ENCODE peak calls at places on chromosomes 12 and 14, in eight cellular contexts. One of them, this sample, is unnamed.

GRCh38 chr14:70086685-70087379 is 101.9 kb downstream of the SLC8A3 start:
- DNase-seq in K562: peak
- DNase-seq in CD4-positive, alpha-beta T cell: no peak
- DNase-seq in transverse colon: peak
- DNase-seq in heart right ventricle: no peak
- DNase-seq in choroid plexus epithelial cell: peak
- DNase-seq in spleen: no peak
- DNase-seq in upper lobe of left lung: no peak
- DNase-seq in this sample: no peak

GRCh38 chr14:24179961-24180726 is 8.3 kb downstream of the REC8 start:
- DNase-seq in K562: no peak
- DNase-seq in CD4-positive, alpha-beta T cell: no peak
- DNase-seq in transverse colon: no peak
- DNase-seq in heart right ventricle: no peak
- DNase-seq in choroid plexus epithelial cell: peak
- DNase-seq in spleen: peak
- DNase-seq in upper lobe of left lung: no peak
- DNase-seq in this sample: no peak

GRCh38 chr12:54371328-54372112 is 7.2 kb upstream of the GPR84 start:
- DNase-seq in K562: no peak
- DNase-seq in CD4-positive, alpha-beta T cell: no peak
- DNase-seq in transverse colon: no peak
- DNase-seq in heart right ventricle: peak
- DNase-seq in choroid plexus epithelial cell: no peak
- DNase-seq in spleen: no peak
- DNase-seq in upper lobe of left lung: peak
- DNase-seq in this sample: no peak

GRCh38 chr14:77376380-77376770 is 519 bp downstream of the TMED8 start:
- DNase-seq in K562: peak
- DNase-seq in CD4-positive, alpha-beta T cell: no peak
- DNase-seq in transverse colon: peak
- DNase-seq in heart right ventricle: no peak
- DNase-seq in choroid plexus epithelial cell: peak
- DNase-seq in spleen: peak
- DNase-seq in upper lobe of left lung: no peak
- DNase-seq in this sample: peak

GRCh38 chr12:87216436-87216835 is 812.8 kb downstream of the C12orf50 start:
- DNase-seq in K562: no peak
- DNase-seq in CD4-positive, alpha-beta T cell: no peak
- DNase-seq in transverse colon: no peak
- DNase-seq in heart right ventricle: no peak
- DNase-seq in choroid plexus epithelial cell: peak
- DNase-seq in spleen: no peak
- DNase-seq in upper lobe of left lung: no peak
- DNase-seq in this sample: no peak

GRCh38 chr12:94074216-94074969 is 74.0 kb upstream of the PLXNC1 start:
- DNase-seq in K562: no peak
- DNase-seq in CD4-positive, alpha-beta T cell: no peak
- DNase-seq in transverse colon: no peak
- DNase-seq in heart right ventricle: peak
- DNase-seq in choroid plexus epithelial cell: no peak
- DNase-seq in spleen: no peak
- DNase-seq in upper lobe of left lung: no peak
- DNase-seq in this sample: no peak

GRCh38 chr12:15910468-15910863 is 666 bp upstream of the DERA start:
- DNase-seq in K562: no peak
- DNase-seq in CD4-positive, alpha-beta T cell: no peak
- DNase-seq in transverse colon: no peak
- DNase-seq in heart right ventricle: no peak
- DNase-seq in choroid plexus epithelial cell: no peak
- DNase-seq in spleen: no peak
- DNase-seq in upper lobe of left lung: no peak
- DNase-seq in this sample: no peak

GRCh38 chr12:107670999-107671643 is 14.5 kb upstream of the PWP1 start:
- DNase-seq in K562: peak
- DNase-seq in CD4-positive, alpha-beta T cell: no peak
- DNase-seq in transverse colon: peak
- DNase-seq in heart right ventricle: no peak
- DNase-seq in choroid plexus epithelial cell: peak
- DNase-seq in spleen: no peak
- DNase-seq in upper lobe of left lung: peak
- DNase-seq in this sample: no peak

GRCh38 chr12:90010089-90010488 is 301.5 kb upstream of the ATP2B1 start:
- DNase-seq in K562: no peak
- DNase-seq in CD4-positive, alpha-beta T cell: no peak
- DNase-seq in transverse colon: no peak
- DNase-seq in heart right ventricle: no peak
- DNase-seq in choroid plexus epithelial cell: peak
- DNase-seq in spleen: no peak
- DNase-seq in upper lobe of left lung: no peak
- DNase-seq in this sample: no peak

GRCh38 chr14:36996133-36996856 is 176.1 kb downstream of the SLC25A21 start:
- DNase-seq in K562: peak
- DNase-seq in CD4-positive, alpha-beta T cell: no peak
- DNase-seq in transverse colon: no peak
- DNase-seq in heart right ventricle: no peak
- DNase-seq in choroid plexus epithelial cell: peak
- DNase-seq in spleen: no peak
- DNase-seq in upper lobe of left lung: no peak
- DNase-seq in this sample: no peak

GRCh38 chr12:54603173-54603814 is 14.8 kb upstream of the PPP1R1A start:
- DNase-seq in K562: peak
- DNase-seq in CD4-positive, alpha-beta T cell: peak
- DNase-seq in transverse colon: peak
- DNase-seq in heart right ventricle: no peak
- DNase-seq in choroid plexus epithelial cell: peak
- DNase-seq in spleen: peak
- DNase-seq in upper lobe of left lung: no peak
- DNase-seq in this sample: no peak

GRCh38 chr12:121124402-121125109 is 8.1 kb upstream of the P2RX7 start:
- DNase-seq in K562: no peak
- DNase-seq in CD4-positive, alpha-beta T cell: no peak
- DNase-seq in transverse colon: no peak
- DNase-seq in heart right ventricle: no peak
- DNase-seq in choroid plexus epithelial cell: peak
- DNase-seq in spleen: no peak
- DNase-seq in upper lobe of left lung: no peak
- DNase-seq in this sample: no peak

GRCh38 chr12:74626397-74626796 is 88.8 kb downstream of the ATXN7L3B start:
- DNase-seq in K562: no peak
- DNase-seq in CD4-positive, alpha-beta T cell: no peak
- DNase-seq in transverse colon: no peak
- DNase-seq in heart right ventricle: no peak
- DNase-seq in choroid plexus epithelial cell: no peak
- DNase-seq in spleen: no peak
- DNase-seq in upper lobe of left lung: no peak
- DNase-seq in this sample: no peak

GRCh38 chr12:108729612-108730336 is 1.5 kb downstream of the CORO1C start:
- DNase-seq in K562: peak
- DNase-seq in CD4-positive, alpha-beta T cell: no peak
- DNase-seq in transverse colon: no peak
- DNase-seq in heart right ventricle: no peak
- DNase-seq in choroid plexus epithelial cell: peak
- DNase-seq in spleen: no peak
- DNase-seq in upper lobe of left lung: no peak
- DNase-seq in this sample: no peak

GRCh38 chr14:72645706-72646105 is 248.2 kb downstream of the DPF3 start:
- DNase-seq in K562: no peak
- DNase-seq in CD4-positive, alpha-beta T cell: no peak
- DNase-seq in transverse colon: no peak
- DNase-seq in heart right ventricle: no peak
- DNase-seq in choroid plexus epithelial cell: no peak
- DNase-seq in spleen: no peak
- DNase-seq in upper lobe of left lung: no peak
- DNase-seq in this sample: no peak

GRCh38 chr14:55572578-55572977 is 7.4 kb upstream of the KTN1 start:
- DNase-seq in K562: peak
- DNase-seq in CD4-positive, alpha-beta T cell: no peak
- DNase-seq in transverse colon: no peak
- DNase-seq in heart right ventricle: no peak
- DNase-seq in choroid plexus epithelial cell: peak
- DNase-seq in spleen: no peak
- DNase-seq in upper lobe of left lung: no peak
- DNase-seq in this sample: no peak

GRCh38 chr12:100962086-100962712 is 167.6 kb downstream of the ANO4 start:
- DNase-seq in K562: no peak
- DNase-seq in CD4-positive, alpha-beta T cell: no peak
- DNase-seq in transverse colon: no peak
- DNase-seq in heart right ventricle: no peak
- DNase-seq in choroid plexus epithelial cell: peak
- DNase-seq in spleen: no peak
- DNase-seq in upper lobe of left lung: no peak
- DNase-seq in this sample: no peak

GRCh38 chr12:50936821-50937220 is 15.5 kb upstream of the HIGD1C start:
- DNase-seq in K562: peak
- DNase-seq in CD4-positive, alpha-beta T cell: no peak
- DNase-seq in transverse colon: no peak
- DNase-seq in heart right ventricle: no peak
- DNase-seq in choroid plexus epithelial cell: no peak
- DNase-seq in spleen: no peak
- DNase-seq in upper lobe of left lung: no peak
- DNase-seq in this sample: no peak

GRCh38 chr12:4107436-4107878 is 166.1 kb upstream of the CCND2 start:
- DNase-seq in K562: peak
- DNase-seq in CD4-positive, alpha-beta T cell: peak
- DNase-seq in transverse colon: peak
- DNase-seq in heart right ventricle: no peak
- DNase-seq in choroid plexus epithelial cell: peak
- DNase-seq in spleen: no peak
- DNase-seq in upper lobe of left lung: no peak
- DNase-seq in this sample: no peak

GRCh38 chr12:4104722-4105244 is 168.8 kb upstream of the CCND2 start:
- DNase-seq in K562: no peak
- DNase-seq in CD4-positive, alpha-beta T cell: no peak
- DNase-seq in transverse colon: no peak
- DNase-seq in heart right ventricle: no peak
- DNase-seq in choroid plexus epithelial cell: no peak
- DNase-seq in spleen: no peak
- DNase-seq in upper lobe of left lung: peak
- DNase-seq in this sample: no peak

GRCh38 chr12:4108803-4109345 is 164.7 kb upstream of the CCND2 start:
- DNase-seq in K562: no peak
- DNase-seq in CD4-positive, alpha-beta T cell: no peak
- DNase-seq in transverse colon: no peak
- DNase-seq in heart right ventricle: no peak
- DNase-seq in choroid plexus epithelial cell: no peak
- DNase-seq in spleen: no peak
- DNase-seq in upper lobe of left lung: no peak
- DNase-seq in this sample: no peak

GRCh38 chr12:4107911-4108697 is 165.5 kb upstream of the CCND2 start:
- DNase-seq in K562: no peak
- DNase-seq in CD4-positive, alpha-beta T cell: no peak
- DNase-seq in transverse colon: no peak
- DNase-seq in heart right ventricle: no peak
- DNase-seq in choroid plexus epithelial cell: no peak
- DNase-seq in spleen: no peak
- DNase-seq in upper lobe of left lung: no peak
- DNase-seq in this sample: no peak

GRCh38 chr12:4106617-4107016 is 166.9 kb upstream of the CCND2 start:
- DNase-seq in K562: no peak
- DNase-seq in CD4-positive, alpha-beta T cell: no peak
- DNase-seq in transverse colon: no peak
- DNase-seq in heart right ventricle: no peak
- DNase-seq in choroid plexus epithelial cell: no peak
- DNase-seq in spleen: no peak
- DNase-seq in upper lobe of left lung: no peak
- DNase-seq in this sample: no peak
- TF ChIP-seq CTCF in K562: no peak
- TF ChIP-seq CTCF in CD4-positive, alpha-beta T cell: no peak
- TF ChIP-seq CTCF in transverse colon: no peak
- TF ChIP-seq CTCF in heart right ventricle: no peak
- TF ChIP-seq CTCF in choroid plexus epithelial cell: no peak
- TF ChIP-seq CTCF in spleen: no peak
- TF ChIP-seq CTCF in upper lobe of left lung: no peak
- TF ChIP-seq CTCF in this sample: no peak

GRCh38 chr12:119156401-119156800 is 22.3 kb upstream of the HSPB8 start:
- DNase-seq in K562: no peak
- DNase-seq in CD4-positive, alpha-beta T cell: no peak
- DNase-seq in transverse colon: no peak
- DNase-seq in heart right ventricle: peak
- DNase-seq in choroid plexus epithelial cell: no peak
- DNase-seq in spleen: peak
- DNase-seq in upper lobe of left lung: peak
- DNase-seq in this sample: no peak
- TF ChIP-seq CTCF in K562: peak
- TF ChIP-seq CTCF in CD4-positive, alpha-beta T cell: no peak
- TF ChIP-seq CTCF in transverse colon: no peak
- TF ChIP-seq CTCF in heart right ventricle: no peak
- TF ChIP-seq CTCF in choroid plexus epithelial cell: peak
- TF ChIP-seq CTCF in spleen: no peak
- TF ChIP-seq CTCF in upper lobe of left lung: no peak
- TF ChIP-seq CTCF in this sample: no peak

DNA sequence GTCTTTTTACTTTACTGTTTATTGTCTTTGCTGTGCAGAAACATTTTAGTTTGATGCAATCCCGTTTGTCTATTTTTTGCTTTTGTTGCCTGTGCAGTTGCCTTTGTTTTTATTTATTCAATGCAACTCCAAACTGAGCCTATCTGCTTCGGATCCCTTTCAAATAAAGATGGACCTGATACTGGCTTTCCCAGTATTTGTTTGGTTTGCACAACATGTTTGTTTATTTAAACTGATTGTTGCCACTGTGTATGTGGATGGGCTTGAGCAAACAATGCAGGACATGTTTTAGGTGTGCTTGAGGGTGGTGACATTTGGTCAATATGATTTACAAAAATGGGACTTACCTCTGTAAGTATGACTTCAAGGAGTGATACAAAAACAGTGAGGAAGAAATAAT is 6.7 kb downstream of the TRHDE start:
- DNase-seq in K562: no peak
- DNase-seq in CD4-positive, alpha-beta T cell: no peak
- DNase-seq in transverse colon: no peak
- DNase-seq in heart right ventricle: no peak
- DNase-seq in choroid plexus epithelial cell: no peak
- DNase-seq in spleen: no peak
- DNase-seq in upper lobe of left lung: no peak
- DNase-seq in this sample: no peak
- TF ChIP-seq CTCF in K562: no peak
- TF ChIP-seq CTCF in CD4-positive, alpha-beta T cell: no peak
- TF ChIP-seq CTCF in transverse colon: no peak
- TF ChIP-seq CTCF in heart right ventricle: no peak
- TF ChIP-seq CTCF in choroid plexus epithelial cell: no peak
- TF ChIP-seq CTCF in spleen: no peak
- TF ChIP-seq CTCF in upper lobe of left lung: no peak
- TF ChIP-seq CTCF in this sample: no peak

DNA sequence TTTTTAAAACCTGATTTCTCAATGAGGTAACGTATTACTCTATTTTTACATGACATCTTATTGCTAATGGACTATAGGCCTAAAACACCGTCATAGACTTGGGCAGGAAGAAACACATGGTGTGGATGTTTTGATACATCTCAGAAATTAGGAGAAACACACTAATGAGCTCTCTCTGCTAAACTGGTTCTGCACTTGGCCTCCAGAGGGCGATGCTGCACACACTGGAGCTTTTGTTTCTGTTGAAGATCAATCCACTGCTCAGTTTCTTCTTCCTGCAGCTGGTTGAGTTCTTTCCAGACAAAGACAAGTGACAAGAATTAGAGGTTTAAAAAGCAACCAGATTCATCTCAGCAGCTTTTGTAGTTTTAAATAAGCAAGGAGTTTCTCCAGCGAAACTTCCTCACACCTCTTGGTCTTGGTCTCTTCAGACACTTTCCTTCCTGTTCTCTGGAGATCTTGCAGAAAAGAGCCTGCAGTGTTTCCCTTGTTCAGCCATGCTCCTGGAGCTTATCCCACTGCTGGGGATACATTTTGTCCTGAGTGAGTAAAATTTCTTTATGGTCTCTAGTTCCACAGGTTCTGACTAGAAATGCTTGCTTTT is 178.5 kb upstream of the OR4E1 start:
- DNase-seq in K562: peak
- DNase-seq in CD4-positive, alpha-beta T cell: peak
- DNase-seq in transverse colon: peak
- DNase-seq in heart right ventricle: peak
- DNase-seq in choroid plexus epithelial cell: peak
- DNase-seq in spleen: peak
- DNase-seq in upper lobe of left lung: no peak
- DNase-seq in this sample: peak
- TF ChIP-seq CTCF in K562: peak
- TF ChIP-seq CTCF in CD4-positive, alpha-beta T cell: peak
- TF ChIP-seq CTCF in transverse colon: peak
- TF ChIP-seq CTCF in heart right ventricle: no peak
- TF ChIP-seq CTCF in choroid plexus epithelial cell: peak
- TF ChIP-seq CTCF in spleen: peak
- TF ChIP-seq CTCF in upper lobe of left lung: peak
- TF ChIP-seq CTCF in this sample: peak